ENCODE peak calls at places on chromosomes 16 and 17, in six cellular contexts. T is central memory CD4-positive, alpha-beta T cell; K is HEK293T; Z is T-cell; R is NCI-H1092; G is activated CD4-positive, alpha-beta T cell treated with anti-CD3 and anti-CD28 coated beads, Interleukin-2, amount 10 ng/mL, durations not matched to agents 24 days and 14 days. W is an unnamed sample.

GRCh38 chr16:72677662-72678447 is 370.1 kb downstream of the ZFHX3 start:
- DNase-seq in K (no peak), T (no peak), G (no peak), Z (no peak), R (no peak), W (peak)

GRCh38 chr16:2102471-2102870 is 33.2 kb downstream of the PKD1 start:
- DNase-seq in G (no peak), T (no peak), R (no peak), K (no peak), Z (no peak), W (no peak)

GRCh38 chr17:67281736-67282135 is 36.7 kb upstream of the HELZ start:
- DNase-seq in K (no peak), T (no peak), G (no peak), Z (no peak), R (no peak), W (no peak)

GRCh38 chr17:42579794-42580551 is 2.4 kb upstream of the PSMC3IP start:
- DNase-seq in G (no peak), Z (no peak), R (no peak), K (no peak), T (no peak), W (no peak)

GRCh38 chr17:71900830-71901229 is 220.0 kb upstream of the SOX9 start:
- DNase-seq in R (no peak), Z (no peak), K (no peak), G (no peak), T (no peak), W (no peak)

GRCh38 chr17:2685696-2686095 is 25.9 kb downstream of the CLUH start:
- DNase-seq in Z (no peak), R (no peak), T (no peak), G (peak), K (peak), W (no peak)

GRCh38 chr16:1771072-1771863 is at the start of gene NME3:
- DNase-seq in K (peak), T (peak), Z (peak), R (peak), G (peak), W (peak)

GRCh38 chr16:56870271-56870888 is 5.4 kb downstream of the SLC12A3 start:
- DNase-seq in G (no peak), K (no peak), T (no peak), R (no peak), Z (no peak), W (no peak)

GRCh38 chr16:3952342-3953131 is 72.0 kb upstream of the CREBBP start:
- DNase-seq in T (no peak), K (no peak), G (no peak), Z (no peak), R (no peak), W (no peak)

GRCh38 chr16:13307255-13307654 is 405.9 kb downstream of the SHISA9 start:
- DNase-seq in R (no peak), Z (no peak), G (no peak), K (no peak), T (no peak), W (no peak)

GRCh38 chr16:81460075-81460474 is 15.5 kb downstream of the CMIP start:
- DNase-seq in R (no peak), T (no peak), G (no peak), K (no peak), Z (no peak), W (no peak)

GRCh38 chr17:75261336-75262111 is at the start of the genes GGA3 and MRPS7:
- DNase-seq in K (peak), R (peak), T (peak), G (peak), Z (peak), W (peak)

GRCh38 chr16:57601801-57602478 is 26.5 kb upstream of the ADGRG1 start:
- DNase-seq in Z (peak), R (peak), T (peak), K (no peak), G (peak), W (no peak)

GRCh38 chr17:76524598-76525512 is 12.7 kb downstream of the CYGB start:
- DNase-seq in Z (no peak), R (no peak), T (no peak), K (no peak), G (no peak), W (no peak)

GRCh38 chr17:4433515-4434031 is at the start of gene SPNS3:
- DNase-seq in R (no peak), Z (peak), K (no peak), T (peak), G (peak), W (no peak)

GRCh38 chr16:797120-797420 is 3.5 kb downstream of the GNG13 start:
- DNase-seq in G (peak), Z (no peak), R (no peak), K (no peak), T (no peak), W (no peak)

GRCh38 chr17:79177877-79178276 is 103.3 kb downstream of the ENGASE start:
- DNase-seq in T (no peak), K (no peak), G (no peak), R (no peak), Z (no peak), W (no peak)